ENCODE peak calls at places on chromosome 7, in five cellular contexts. One of them, this sample, is unnamed.

GRCh38 chr7:116859323-116859722 is 3.1 kb upstream of the CAPZA2 start:
- DNase-seq in cardiac muscle cell: peak
- DNase-seq in 8988T: no peak
- DNase-seq in upper lobe of left lung: no peak
- DNase-seq in psoas muscle: no peak
- DNase-seq in this sample: no peak

GRCh38 chr7:100803398-100804161 is 23.7 kb downstream of the EPHB4 start:
- DNase-seq in upper lobe of left lung: no peak
- DNase-seq in 8988T: peak
- DNase-seq in psoas muscle: peak
- DNase-seq in cardiac muscle cell: peak
- DNase-seq in this sample: no peak

GRCh38 chr7:77791336-77791735 is 6.9 kb downstream of the TMEM60 start:
- DNase-seq in 8988T: no peak
- DNase-seq in psoas muscle: no peak
- DNase-seq in upper lobe of left lung: no peak
- DNase-seq in cardiac muscle cell: no peak
- DNase-seq in this sample: no peak

GRCh38 chr7:132381742-132382472 is 194.4 kb downstream of the PLXNA4 start:
- DNase-seq in psoas muscle: no peak
- DNase-seq in 8988T: no peak
- DNase-seq in upper lobe of left lung: peak
- DNase-seq in cardiac muscle cell: peak
- DNase-seq in this sample: no peak

GRCh38 chr7:17043012-17043877 is 161.5 kb upstream of the AGR3 start:
- DNase-seq in psoas muscle: no peak
- DNase-seq in 8988T: no peak
- DNase-seq in cardiac muscle cell: peak
- DNase-seq in upper lobe of left lung: no peak
- DNase-seq in this sample: no peak

GRCh38 chr7:5234852-5235831 is 45.1 kb downstream of the WIPI2 start:
- DNase-seq in cardiac muscle cell: no peak
- DNase-seq in psoas muscle: no peak
- DNase-seq in 8988T: no peak
- DNase-seq in upper lobe of left lung: no peak
- DNase-seq in this sample: peak

GRCh38 chr7:84354866-84355265 is 160.3 kb upstream of the SEMA3A start:
- DNase-seq in 8988T: no peak
- DNase-seq in psoas muscle: no peak
- DNase-seq in cardiac muscle cell: no peak
- DNase-seq in upper lobe of left lung: no peak
- DNase-seq in this sample: no peak

GRCh38 chr7:156610601-156611000 is 30.0 kb upstream of the RNF32 start:
- DNase-seq in upper lobe of left lung: no peak
- DNase-seq in psoas muscle: no peak
- DNase-seq in 8988T: no peak
- DNase-seq in cardiac muscle cell: no peak
- DNase-seq in this sample: no peak

GRCh38 chr7:134866581-134866980 is 87.1 kb downstream of the CALD1 start:
- DNase-seq in upper lobe of left lung: no peak
- DNase-seq in psoas muscle: no peak
- DNase-seq in 8988T: no peak
- DNase-seq in cardiac muscle cell: peak
- DNase-seq in this sample: no peak

GRCh38 chr7:21526007-21526406 is 16.8 kb upstream of the DNAH11 start:
- DNase-seq in cardiac muscle cell: peak
- DNase-seq in 8988T: no peak
- DNase-seq in psoas muscle: no peak
- DNase-seq in upper lobe of left lung: no peak
- DNase-seq in this sample: peak

GRCh38 chr7:128831994-128832879 is 2.0 kb downstream of the FLNC start:
- DNase-seq in upper lobe of left lung: peak
- DNase-seq in cardiac muscle cell: peak
- DNase-seq in psoas muscle: peak
- DNase-seq in 8988T: no peak
- DNase-seq in this sample: no peak

GRCh38 chr7:105149827-105150226 is 135.8 kb downstream of the KMT2E start:
- DNase-seq in psoas muscle: no peak
- DNase-seq in upper lobe of left lung: no peak
- DNase-seq in cardiac muscle cell: peak
- DNase-seq in 8988T: no peak
- DNase-seq in this sample: peak

GRCh38 chr7:36692444-36692843 is 31.9 kb downstream of the AOAH start:
- DNase-seq in upper lobe of left lung: no peak
- DNase-seq in 8988T: no peak
- DNase-seq in cardiac muscle cell: no peak
- DNase-seq in psoas muscle: no peak
- DNase-seq in this sample: no peak

GRCh38 chr7:30888783-30889182 is 22.9 kb upstream of the AQP1 start:
- DNase-seq in psoas muscle: peak
- DNase-seq in cardiac muscle cell: peak
- DNase-seq in upper lobe of left lung: no peak
- DNase-seq in 8988T: no peak
- DNase-seq in this sample: peak

GRCh38 chr7:151087247-151088018 is 1.2 kb downstream of the AGAP3 start:
- DNase-seq in psoas muscle: peak
- DNase-seq in cardiac muscle cell: peak
- DNase-seq in 8988T: no peak
- DNase-seq in upper lobe of left lung: peak
- DNase-seq in this sample: peak

GRCh38 chr7:128151646-128152045 is 89.4 kb upstream of the LEP start:
- DNase-seq in upper lobe of left lung: no peak
- DNase-seq in cardiac muscle cell: no peak
- DNase-seq in psoas muscle: no peak
- DNase-seq in 8988T: no peak
- DNase-seq in this sample: no peak

GRCh38 chr7:16587785-16588184 is 57.8 kb downstream of the ANKMY2 start:
- DNase-seq in psoas muscle: no peak
- DNase-seq in 8988T: no peak
- DNase-seq in cardiac muscle cell: no peak
- DNase-seq in upper lobe of left lung: no peak
- DNase-seq in this sample: no peak

GRCh38 chr7:88842217-88842616 is 46.7 kb upstream of the TEX47 start:
- DNase-seq in upper lobe of left lung: no peak
- DNase-seq in 8988T: no peak
- DNase-seq in cardiac muscle cell: no peak
- DNase-seq in psoas muscle: no peak
- DNase-seq in this sample: no peak

GRCh38 chr7:44603208-44603607 is 3.2 kb upstream of the OGDH start:
- DNase-seq in psoas muscle: no peak
- DNase-seq in cardiac muscle cell: no peak
- DNase-seq in upper lobe of left lung: no peak
- DNase-seq in 8988T: no peak
- DNase-seq in this sample: no peak

GRCh38 chr7:142614116-142614515 is 135.2 kb upstream of the PRSS1 start:
- DNase-seq in cardiac muscle cell: no peak
- DNase-seq in upper lobe of left lung: no peak
- DNase-seq in psoas muscle: no peak
- DNase-seq in 8988T: no peak
- DNase-seq in this sample: no peak

GRCh38 chr7:44595934-44596635 is 10.3 kb upstream of the OGDH start:
- DNase-seq in upper lobe of left lung: no peak
- DNase-seq in cardiac muscle cell: peak
- DNase-seq in psoas muscle: no peak
- DNase-seq in 8988T: no peak
- DNase-seq in this sample: no peak

GRCh38 chr7:141294122-141294829 is 220.4 kb downstream of the TMEM178B start:
- DNase-seq in 8988T: no peak
- DNase-seq in cardiac muscle cell: no peak
- DNase-seq in psoas muscle: no peak
- DNase-seq in upper lobe of left lung: no peak
- DNase-seq in this sample: no peak

GRCh38 chr7:130925136-130925794 is 191.3 kb upstream of the KLF14 start:
- DNase-seq in psoas muscle: no peak
- DNase-seq in 8988T: no peak
- DNase-seq in upper lobe of left lung: no peak
- DNase-seq in cardiac muscle cell: no peak
- DNase-seq in this sample: no peak

GRCh38 chr7:779480-779879 is 52.4 kb upstream of the PRKAR1B start:
- DNase-seq in 8988T: no peak
- DNase-seq in upper lobe of left lung: peak
- DNase-seq in cardiac muscle cell: no peak
- DNase-seq in psoas muscle: no peak
- DNase-seq in this sample: no peak

GRCh38 chr7:8274589-8274988 is 12.6 kb upstream of the ICA1 start:
- DNase-seq in 8988T: no peak
- DNase-seq in upper lobe of left lung: no peak
- DNase-seq in psoas muscle: no peak
- DNase-seq in cardiac muscle cell: no peak
- DNase-seq in this sample: no peak

GRCh38 chr7:28298870-28299484 is 113.3 kb upstream of the CREB5 start:
- DNase-seq in upper lobe of left lung: no peak
- DNase-seq in psoas muscle: no peak
- DNase-seq in 8988T: no peak
- DNase-seq in cardiac muscle cell: peak
- DNase-seq in this sample: peak

GRCh38 chr7:131945948-131946525 is 389.6 kb upstream of the PODXL start:
- DNase-seq in upper lobe of left lung: no peak
- DNase-seq in cardiac muscle cell: no peak
- DNase-seq in 8988T: no peak
- DNase-seq in psoas muscle: no peak
- DNase-seq in this sample: no peak

This sample was measured in LoVo.